ENCODE peak calls at places on chromosome 5, in six cellular contexts. K is CD8-positive, alpha-beta memory T cell; J is cardiac muscle cell; P is effector memory CD4-positive, alpha-beta T cell; I is mammary epithelial cell; Y is endodermal cell. D is an unnamed sample.

GRCh38 chr5:61472172-61472958 is 140.3 kb downstream of the ZSWIM6 start:
- DNase-seq in P (no peak), K (no peak), I (no peak), J (no peak), Y (no peak), D (no peak)

GRCh38 chr5:73948289-73948688 is 322.3 kb downstream of the ARHGEF28 start:
- DNase-seq in P (no peak), K (no peak), Y (no peak), J (no peak), I (no peak), D (no peak)

GRCh38 chr5:139374909-139375308 is 8.2 kb downstream of the SLC23A1 start:
- DNase-seq in Y (peak; percentile 51), I (no peak), P (no peak), J (no peak), K (no peak), D (no peak)

GRCh38 chr5:135376961-135377621 is 21.9 kb downstream of the MACROH2A1 start:
- DNase-seq in K (no peak), Y (peak; percentile 34), I (no peak), P (no peak), J (no peak), D (no peak)

GRCh38 chr5:65364907-65365306 is 116.8 kb downstream of the ADAMTS6 start:
- DNase-seq in K (no peak), Y (no peak), J (peak; percentile 34), P (no peak), I (no peak), D (no peak)

GRCh38 chr5:151751091-151751490 is 7.3 kb downstream of the ATOX1 start:
- DNase-seq in I (no peak), J (peak; percentile 63), Y (no peak), P (no peak), K (no peak), D (no peak)

GRCh38 chr5:67660149-67660548 is 463.6 kb upstream of the CD180 start:
- DNase-seq in P (no peak), I (no peak), K (no peak), Y (no peak), J (no peak), D (no peak)

GRCh38 chr5:52964138-52964537 is 25.0 kb upstream of the ITGA2 start:
- DNase-seq in Y (no peak), K (no peak), P (no peak), J (no peak), I (peak; percentile 73), D (no peak)

GRCh38 chr5:140213370-140213983 is 38.5 kb downstream of the CYSTM1 start:
- DNase-seq in I (no peak), J (no peak), Y (no peak), P (no peak), K (no peak), D (no peak)

DNA sequence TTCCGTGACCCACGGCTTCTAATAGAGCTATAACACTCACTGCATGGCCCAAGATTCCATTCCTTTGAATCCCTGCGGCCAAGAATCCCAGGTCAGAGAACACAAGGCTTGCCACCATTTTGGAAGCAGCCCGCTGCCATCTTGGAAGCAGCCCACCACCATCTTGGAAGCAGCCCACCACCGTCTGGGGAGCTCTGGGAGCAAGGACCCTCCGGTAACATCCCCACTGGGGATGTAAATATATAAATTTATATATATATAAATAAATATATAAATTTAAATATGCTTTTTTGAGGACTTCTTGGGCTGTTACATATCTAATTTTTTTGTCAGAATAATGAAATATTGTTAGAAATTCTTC is 122.4 kb downstream of the FAM170A start:
- DNase-seq in J (no peak), I (no peak), Y (no peak), P (no peak), K (no peak), D (no peak)
- H3K9me3 ChIP-seq in J (no peaks in the 10 kb centered on the region), I (no peaks in the 10 kb centered on the region), Y (peaks cover 6% of the 10 kb centered on the region), P (no peaks in the 10 kb centered on the region), K (no peaks in the 10 kb centered on the region), D (no peaks in the 10 kb centered on the region)

DNA sequence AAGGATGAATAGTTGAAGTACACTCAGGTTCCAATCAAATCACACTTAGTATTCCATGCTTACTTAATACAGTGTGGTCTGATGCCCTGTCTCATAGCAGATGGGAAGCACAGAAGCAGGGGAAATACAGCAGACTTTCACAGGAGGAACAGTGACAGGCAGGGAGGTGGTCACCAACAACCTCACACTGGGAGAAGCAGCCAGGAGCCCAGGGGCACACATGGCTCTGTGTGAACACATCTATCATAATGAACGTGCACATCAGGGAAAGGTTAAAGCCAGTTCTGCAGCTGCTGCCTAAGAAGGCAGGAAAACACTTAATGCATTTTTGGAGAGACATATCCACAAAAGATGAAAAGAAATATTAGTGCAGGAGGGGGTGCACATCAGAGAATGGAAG is 312.3 kb downstream of the MED10 start:
- DNase-seq in K (no peak), Y (no peak), I (no peak), P (no peak), J (no peak), D (no peak)
- H3K9me3 ChIP-seq in K (no peaks in the 10 kb centered on the region), Y (no peaks in the 10 kb centered on the region), I (no peaks in the 10 kb centered on the region), P (no peaks in the 10 kb centered on the region), J (no peaks in the 10 kb centered on the region), D (no peaks in the 10 kb centered on the region)

GRCh38 chr5:141356133-141356532 is 1.3 kb downstream of the PCDHGA4 start:
- DNase-seq in Y (no peak), P (no peak), J (no peak), I (no peak), K (no peak), D (no peak)

GRCh38 chr5:141356950-141357349 is 2.1 kb downstream of the PCDHGA4 start:
- DNase-seq in J (no peak), I (no peak), P (no peak), Y (no peak), K (no peak), D (no peak)

GRCh38 chr5:141354900-141355469 is at the start of gene PCDHGA4:
- DNase-seq in K (no peak), Y (no peak), J (peak; percentile 30), I (no peak), P (no peak), D (no peak)

GRCh38 chr5:141351591-141351990 is 1.7 kb downstream of the PCDHGB1 start:
- DNase-seq in J (no peak), Y (no peak), I (no peak), K (no peak), P (no peak), D (no peak)

DNA sequence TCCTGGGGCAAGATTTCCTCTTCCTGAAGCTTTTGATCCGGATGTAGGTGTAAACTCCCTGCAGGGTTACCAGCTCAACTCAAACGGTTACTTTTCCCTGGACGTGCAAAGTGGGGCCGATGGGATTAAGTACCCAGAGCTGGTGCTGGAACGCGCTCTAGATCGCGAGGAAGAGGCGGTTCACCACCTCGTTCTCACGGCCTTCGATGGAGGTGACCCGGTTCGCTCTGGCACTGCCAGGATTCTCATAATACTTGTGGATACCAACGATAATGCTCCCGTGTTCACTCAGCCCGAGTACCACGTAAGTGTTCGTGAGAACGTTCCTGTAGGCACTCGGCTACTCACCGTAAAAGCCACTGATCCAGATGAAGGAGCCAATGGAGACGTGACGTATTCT is 820 bp downstream of the PCDHGA4 start:
- DNase-seq in P (no peak), K (no peak), Y (no peak), I (no peak), J (no peak), D (no peak)
- H3K9me3 ChIP-seq in P (no peaks in the 10 kb centered on the region), K (no peaks in the 10 kb centered on the region), Y (peaks cover 66% of the 10 kb centered on the region), I (peaks cover 43% of the 10 kb centered on the region), J (peaks cover 2% of the 10 kb centered on the region), D (peaks cover 52% of the 10 kb centered on the region)

GRCh38 chr5:180259260-180259611 is 32.6 kb downstream of the MAPK9 start:
- DNase-seq in P (no peak), K (no peak), J (no peak), I (no peak), Y (no peak), D (no peak)
- H3K9me3 ChIP-seq in P (peaks cover 53% of the 10 kb centered on the region), K (peaks cover 60% of the 10 kb centered on the region), J (peaks cover 5% of the 10 kb centered on the region), I (peaks cover 71% of the 10 kb centered on the region), Y (peaks cover 100% of the 10 kb centered on the region), D (peaks cover 10% of the 10 kb centered on the region)

GRCh38 chr5:171306785-171307591 is 2.1 kb upstream of the TLX3 start:
- DNase-seq in I (no peak), J (no peak), Y (peak; percentile 76), K (no peak), P (no peak), D (no peak)

GRCh38 chr5:171307843-171308452 is 1.1 kb upstream of the TLX3 start:
- DNase-seq in I (no peak), Y (peak; percentile 53), J (no peak), K (no peak), P (no peak), D (no peak)

GRCh38 chr5:171309276-171309525 is 153 bp downstream of the TLX3 start:
- DNase-seq in Y (no peak), J (no peak), K (no peak), P (no peak), I (no peak), D (no peak)

GRCh38 chr5:171309526-171310333 is 682 bp downstream of the TLX3 start:
- DNase-seq in K (no peak), I (no peak), Y (peak; percentile 89), P (no peak), J (no peak), D (no peak)

GRCh38 chr5:171308453-171309275 is at the start of gene TLX3:
- DNase-seq in I (peak; percentile 24), P (no peak), Y (peak; percentile 91), J (peak; percentile 22), K (no peak), D (no peak)
- H3K9me3 ChIP-seq in I (no peaks in the 10 kb centered on the region), P (no peaks in the 10 kb centered on the region), Y (no peaks in the 10 kb centered on the region), J (no peaks in the 10 kb centered on the region), K (no peaks in the 10 kb centered on the region), D (no peaks in the 10 kb centered on the region)

GRCh38 chr5:45774528-45774927 is 78.3 kb upstream of the HCN1 start:
- DNase-seq in K (no peak), Y (no peak), P (no peak), I (no peak), J (no peak), D (no peak)

DNA sequence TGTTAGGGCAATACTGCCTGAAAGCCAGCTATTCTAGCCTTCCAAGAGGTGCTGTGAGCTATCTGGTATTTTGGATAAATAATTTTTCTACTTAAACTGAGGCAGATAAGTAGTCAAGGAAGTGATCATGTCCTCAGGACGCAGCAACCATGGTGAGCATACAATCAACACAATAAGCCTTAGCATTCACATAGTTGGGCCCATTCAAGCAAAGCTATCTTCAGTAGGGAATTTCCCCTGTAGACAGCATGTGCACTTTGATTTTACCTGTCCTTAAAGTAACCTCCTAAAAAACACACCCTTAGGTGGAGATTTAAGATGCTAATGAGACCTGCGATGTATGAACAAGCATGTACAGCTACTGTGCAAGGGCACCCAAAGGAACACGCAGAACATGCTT is 76.2 kb upstream of the HCN1 start:
- DNase-seq in I (no peak), Y (no peak), P (no peak), J (no peak), K (no peak), D (no peak)
- H3K9me3 ChIP-seq in I (peaks cover 14% of the 10 kb centered on the region), Y (peaks cover 28% of the 10 kb centered on the region), P (no peaks in the 10 kb centered on the region), J (no peaks in the 10 kb centered on the region), K (no peaks in the 10 kb centered on the region), D (no peaks in the 10 kb centered on the region)

D was measured in naive thymus-derived CD4-positive, alpha-beta T cell.